ENCODE peak calls at places on chromosomes 13 and 19, in seven cellular contexts. F is left ventricle myocardium inferior, M is lung, G is lower lobe of right lung, R is tibial nerve, H is brain microvascular endothelial cell, O is sigmoid colon. C is an unnamed sample.
A peak's percentile ranks its signal among the peaks of the same experiment; 100 is the strongest.

GRCh38 chr13:35475131-35475959 is 1.1 kb downstream of the MAB21L1 start:
- DNase-seq in O (peak; percentile 61), H (peak; percentile 7), R (peak; percentile 52), G (no peak), M (no peak), F (no peak), C (no peak)

GRCh38 chr13:90477194-90477593 is 870.3 kb upstream of the MIR17HG start:
- DNase-seq in M (no peak), G (no peak), F (no peak), H (no peak), O (no peak), R (no peak), C (no peak)

GRCh38 chr13:88586263-88586662 is 915.1 kb downstream of the SLITRK5 start:
- DNase-seq in G (no peak), R (no peak), F (no peak), H (no peak), M (no peak), O (no peak), C (no peak)

GRCh38 chr19:6279931-6280591 is at the start of gene MLLT1:
- DNase-seq in R (peak; percentile 93), M (peak; percentile 97), G (peak; percentile 97), O (peak; percentile 99), F (peak; percentile 98), H (peak; percentile 91), C (peak; percentile 69)

GRCh38 chr13:78326608-78327007 is 276.7 kb downstream of the POU4F1 start:
- DNase-seq in F (no peak), G (no peak), H (no peak), M (no peak), R (no peak), O (no peak), C (no peak)

GRCh38 chr19:16364231-16364865 is 39.7 kb downstream of the KLF2 start:
- DNase-seq in M (no peak), H (no peak), R (no peak), G (no peak), O (no peak), F (no peak), C (no peak)

GRCh38 chr13:51781246-51782022 is 22.5 kb downstream of the DHRS12 start:
- DNase-seq in R (no peak), G (no peak), H (no peak), O (no peak), M (no peak), F (no peak), C (no peak)

GRCh38 chr13:99542788-99543406 is 41.6 kb downstream of the TM9SF2 start:
- DNase-seq in G (no peak), F (no peak), O (no peak), R (no peak), M (no peak), H (no peak), C (no peak)

GRCh38 chr13:79837741-79838450 is 356.9 kb downstream of the NDFIP2 start:
- DNase-seq in R (no peak), O (no peak), F (no peak), H (peak; percentile 55), G (no peak), M (no peak), C (peak; percentile 39)

GRCh38 chr13:77460195-77460594 is 75.3 kb upstream of the SCEL start:
- DNase-seq in R (peak; percentile 27), M (peak; percentile 46), F (peak; percentile 39), G (peak; percentile 68), H (no peak), O (peak; percentile 69), C (no peak)

DNA sequence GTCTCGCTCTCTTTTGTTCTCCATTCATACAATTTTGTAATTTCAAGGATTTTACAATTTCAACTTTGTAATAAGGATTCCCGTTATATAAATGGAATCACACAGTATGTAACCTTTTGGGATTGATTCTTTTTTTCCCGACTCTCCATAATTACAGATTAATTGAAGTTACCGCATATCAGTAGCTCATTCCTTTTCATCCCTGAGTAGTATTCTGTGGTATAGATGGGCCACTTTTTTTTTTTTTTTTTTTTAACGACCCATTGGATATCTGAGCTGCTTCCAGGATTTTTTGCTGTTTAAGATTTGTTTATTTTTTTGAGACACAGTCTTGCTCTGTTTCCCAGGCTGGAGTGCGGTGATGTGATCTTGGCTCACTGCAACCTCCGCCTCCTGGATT is 27.8 kb downstream of the UHRF1 start:
- DNase-seq in H (no peak), F (no peak), G (no peak), R (no peak), M (no peak), O (no peak), C (no peak)
- H3K36me3 ChIP-seq in H (peaks cover 28% of the 10 kb centered on the region), F (no peaks in the 10 kb centered on the region), G (no peaks in the 10 kb centered on the region), R (no peaks in the 10 kb centered on the region), M (no peaks in the 10 kb centered on the region), O (no peaks in the 10 kb centered on the region), C (peaks cover 2% of the 10 kb centered on the region)

GRCh38 chr19:44010468-44010867 is 7.7 kb downstream of the ZNF230 start:
- DNase-seq in H (no peak), G (no peak), R (no peak), F (no peak), O (no peak), M (no peak), C (no peak)
- H3K36me3 ChIP-seq in H (peaks cover 36% of the 10 kb centered on the region), G (peaks cover 42% of the 10 kb centered on the region), R (peaks cover 10% of the 10 kb centered on the region), F (peaks cover 81% of the 10 kb centered on the region), O (peaks cover 39% of the 10 kb centered on the region), M (peaks cover 46% of the 10 kb centered on the region), C (peaks cover 8% of the 10 kb centered on the region)

GRCh38 chr13:49669735-49670309 is 21.5 kb downstream of the EBPL start:
- DNase-seq in H (peak; percentile 56), G (no peak), O (peak; percentile 73), F (no peak), R (no peak), M (peak; percentile 44), C (peak; percentile 29)

GRCh38 chr13:49664606-49665005 is 26.7 kb downstream of the EBPL start:
- DNase-seq in O (no peak), F (no peak), M (no peak), G (no peak), R (no peak), H (no peak), C (no peak)

GRCh38 chr13:49670828-49671227 is 20.5 kb downstream of the EBPL start:
- DNase-seq in H (no peak), G (no peak), F (no peak), M (no peak), R (no peak), O (no peak), C (no peak)

DNA sequence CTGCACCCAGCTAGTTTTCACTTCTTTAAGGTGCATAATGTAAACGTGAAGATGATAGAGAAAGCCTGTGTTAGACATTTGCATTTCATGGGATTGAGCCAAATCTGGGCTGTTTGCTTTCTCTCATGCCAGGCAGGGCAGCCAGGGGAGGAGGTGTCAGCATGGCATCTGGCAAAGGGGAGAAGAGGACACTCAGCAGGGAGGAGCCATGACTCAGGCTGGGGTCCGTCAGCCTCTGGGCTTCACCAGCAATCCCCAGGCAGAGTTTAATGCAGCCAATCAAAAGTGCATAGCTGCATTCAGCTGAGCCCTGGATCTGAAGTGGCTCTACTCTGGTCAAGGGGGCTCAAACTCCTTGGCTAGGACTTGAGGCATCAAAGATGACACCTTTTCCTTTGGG is 23.5 kb downstream of the EBPL start:
- DNase-seq in G (no peak), M (no peak), F (no peak), O (no peak), H (peak; percentile 31), R (no peak), C (no peak)
- H3K36me3 ChIP-seq in G (peaks cover 13% of the 10 kb centered on the region), M (peaks cover 3% of the 10 kb centered on the region), F (peaks cover 12% of the 10 kb centered on the region), O (no peaks in the 10 kb centered on the region), H (no peaks in the 10 kb centered on the region), R (no peaks in the 10 kb centered on the region), C (no peaks in the 10 kb centered on the region)

GRCh38 chr13:33164331-33164730 is 121.2 kb downstream of the STARD13 start:
- DNase-seq in O (no peak), F (no peak), H (no peak), G (no peak), M (no peak), R (no peak), C (no peak)

GRCh38 chr13:33168326-33168960 is 117.1 kb downstream of the STARD13 start:
- DNase-seq in O (no peak), F (no peak), G (no peak), H (no peak), M (no peak), R (no peak), C (no peak)

GRCh38 chr13:33169273-33169980 is 116.1 kb downstream of the STARD13 start:
- DNase-seq in H (peak; percentile 85), O (no peak), R (no peak), M (no peak), G (no peak), F (no peak), C (peak; percentile 65)

GRCh38 chr13:33172400-33172799 is 113.2 kb downstream of the STARD13 start:
- DNase-seq in F (no peak), O (no peak), M (no peak), G (no peak), R (no peak), H (peak; percentile 84), C (no peak)

DNA sequence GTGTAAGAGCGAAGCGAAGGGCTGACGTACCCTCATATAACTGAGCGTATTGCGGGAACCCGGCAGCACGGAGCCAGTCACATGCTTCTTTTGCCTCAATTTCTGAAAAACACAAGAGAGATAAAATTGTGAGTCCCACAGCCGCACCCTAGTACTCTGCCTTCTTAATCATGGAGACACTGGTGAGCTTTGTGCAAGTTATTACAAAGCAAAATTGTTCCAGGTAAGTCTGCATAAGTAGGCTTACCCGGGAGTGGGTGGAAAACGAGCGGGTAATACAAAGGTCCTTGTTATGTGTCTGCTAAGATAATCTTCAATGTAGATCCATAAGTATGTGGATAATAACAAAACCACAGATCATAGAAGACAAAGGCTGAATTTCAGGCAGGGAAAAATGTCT is 118.0 kb downstream of the STARD13 start:
- DNase-seq in R (no peak), M (no peak), F (no peak), G (no peak), O (no peak), H (no peak), C (no peak)
- H3K36me3 ChIP-seq in R (no peaks in the 10 kb centered on the region), M (peaks cover 15% of the 10 kb centered on the region), F (peaks cover 48% of the 10 kb centered on the region), G (peaks cover 37% of the 10 kb centered on the region), O (peaks cover 22% of the 10 kb centered on the region), H (peaks cover 46% of the 10 kb centered on the region), C (peaks cover 2% of the 10 kb centered on the region)

GRCh38 chr19:1014161-1015060 is 6.5 kb downstream of the TMEM259 start:
- DNase-seq in H (no peak), G (no peak), F (peak; percentile 15), O (no peak), M (no peak), R (no peak), C (no peak)
- H3K36me3 ChIP-seq in H (peaks cover 29% of the 10 kb centered on the region), G (peaks cover 51% of the 10 kb centered on the region), F (peaks cover 50% of the 10 kb centered on the region), O (peaks cover 35% of the 10 kb centered on the region), M (peaks cover 20% of the 10 kb centered on the region), R (no peaks in the 10 kb centered on the region), C (no peaks in the 10 kb centered on the region)

GRCh38 chr13:98435356-98435755 is 141.6 kb downstream of the STK24 start:
- DNase-seq in F (no peak), R (no peak), M (no peak), O (no peak), H (no peak), G (no peak), C (no peak)
- H3K36me3 ChIP-seq in F (peaks cover 30% of the 10 kb centered on the region), R (no peaks in the 10 kb centered on the region), M (no peaks in the 10 kb centered on the region), O (no peaks in the 10 kb centered on the region), H (peaks cover 23% of the 10 kb centered on the region), G (peaks cover 53% of the 10 kb centered on the region), C (peaks cover 4% of the 10 kb centered on the region)

C was measured in kidney epithelial cell.